ENCODE peak calls at places on chromosomes 4 and X, in five cellular contexts. L, T, J, O and K are unnamed samples.

GRCh38 chr4:15963001-15963451 is at the start of gene FGFBP2:
- DNase-seq in T (peak), L (peak), O (peak), J (peak), K (peak)

GRCh38 chrX:39899876-39900787 is 197.6 kb downstream of the BCOR start:
- DNase-seq in L (no peak), O (no peak), J (peak), T (no peak), K (peak)

GRCh38 chr4:125316781-125317525 is 2.2 kb downstream of the FAT4 start:
- DNase-seq in O (peak), J (peak), T (no peak), L (no peak), K (peak)

GRCh38 chr4:2071252-2071911 is 12.3 kb downstream of the NAT8L start:
- DNase-seq in J (no peak), T (no peak), O (no peak), L (no peak), K (no peak)

GRCh38 chr4:3239342-3239741 is 9.6 kb upstream of the MSANTD1 start:
- DNase-seq in T (no peak), L (no peak), O (no peak), J (no peak), K (no peak)

GRCh38 chrX:70922776-70923473 is 8.0 kb downstream of the SLC7A3 start:
- DNase-seq in J (peak), L (no peak), T (no peak), O (no peak), K (no peak)

GRCh38 chrX:2370436-2370835 is 130.3 kb downstream of the DHRSX start:
- DNase-seq in T (no peak), O (peak), L (no peak), J (no peak), K (no peak)

GRCh38 chrX:115233497-115234219 is at the start of gene LRCH2:
- DNase-seq in J (no peak), T (no peak), L (no peak), O (peak), K (peak)

GRCh38 chr4:159191989-159192388 is 89.1 kb downstream of the RAPGEF2 start:
- DNase-seq in L (no peak), J (peak), O (peak), T (no peak), K (peak)

GRCh38 chrX:8201896-8202331 is 30.8 kb upstream of the VCX2 start:
- DNase-seq in O (peak), J (no peak), T (no peak), L (no peak), K (no peak)

GRCh38 chr4:54109226-54110018 is 9.5 kb downstream of the GSX2 start:
- DNase-seq in T (no peak), O (no peak), L (no peak), J (no peak), K (no peak)

GRCh38 chr4:91837608-91838029 is 466.1 kb upstream of the GRID2 start:
- DNase-seq in T (no peak), J (peak), O (peak), L (no peak), K (no peak)

GRCh38 chr4:173505924-173506779 is 23.9 kb downstream of the HAND2 start:
- DNase-seq in L (no peak), J (no peak), T (peak), O (peak), K (peak)

GRCh38 chr4:27692098-27692679 is 831.5 kb downstream of the STIM2 start:
- DNase-seq in T (peak), J (peak), O (peak), L (no peak), K (peak)

GRCh38 chr4:13289391-13289790 is 194.7 kb downstream of the RAB28 start:
- DNase-seq in T (no peak), O (peak), L (no peak), J (peak), K (peak)

GRCh38 chr4:32864713-32865351 is 2144.7 kb downstream of the PCDH7 start:
- DNase-seq in T (no peak), O (no peak), L (no peak), J (peak), K (peak)

GRCh38 chr4:54877006-54877405 is 219.2 kb downstream of the KIT start:
- DNase-seq in J (no peak), L (no peak), O (no peak), T (no peak), K (peak)

GRCh38 chrX:1029494-1029893 is 183.0 kb downstream of the CRLF2 start:
- DNase-seq in J (no peak), L (no peak), T (no peak), O (no peak), K (no peak)

GRCh38 chr4:1246901-1247810 is 1.8 kb downstream of the CTBP1 start:
- DNase-seq in L (no peak), J (no peak), O (no peak), T (peak), K (no peak)

GRCh38 chrX:108307408-108308085 is 130.7 kb downstream of the COL4A6 start:
- DNase-seq in O (peak), T (no peak), L (no peak), J (peak), K (no peak)

GRCh38 chr4:102429553-102429952 is 71.6 kb upstream of the NFKB1 start:
- DNase-seq in O (peak), L (no peak), J (peak), T (no peak), K (peak)

GRCh38 chr4:3009422-3009821 is 46.1 kb downstream of the GRK4 start:
- DNase-seq in T (no peak), L (no peak), J (peak), O (peak), K (peak)

GRCh38 chrX:3576886-3577516 is 136.4 kb downstream of the PRKX start:
- DNase-seq in T (no peak), O (peak), J (no peak), L (peak), K (peak)

GRCh38 chrX:102129473-102129872 is 4.0 kb downstream of the TCEAL2 start:
- DNase-seq in O (peak), T (no peak), J (peak), L (no peak), K (peak)

GRCh38 chrX:39821011-39821708 is 276.6 kb downstream of the BCOR start:
- DNase-seq in T (no peak), L (no peak), J (no peak), O (peak), K (peak)

GRCh38 chr4:3447431-3448395 is 5.9 kb downstream of the HGFAC start:
- DNase-seq in L (no peak), O (no peak), J (no peak), T (no peak), K (no peak)

GRCh38 chr4:133379681-133380438 is 230.8 kb downstream of the PCDH10 start:
- DNase-seq in T (no peak), O (no peak), L (no peak), J (no peak), K (no peak)

GRCh38 chrX:115898382-115899001 is 272.1 kb upstream of the AGTR2 start:
- DNase-seq in J (no peak), O (no peak), L (no peak), T (peak), K (peak)

GRCh38 chr4:43586813-43587212 is 694.3 kb downstream of the GRXCR1 start:
- DNase-seq in O (no peak), T (no peak), J (no peak), L (no peak), K (no peak)

GRCh38 chr4:182835006-182835740 is 82.0 kb downstream of the DCTD start:
- DNase-seq in T (no peak), O (no peak), L (no peak), J (no peak), K (no peak)

GRCh38 chr4:165505991-165506779 is 127.4 kb downstream of the CPE start:
- DNase-seq in T (no peak), L (no peak), J (peak), O (peak), K (peak)

GRCh38 chr4:178339769-178340168 is 897.5 kb upstream of the AGA start:
- DNase-seq in O (no peak), J (no peak), L (no peak), T (no peak), K (no peak)

GRCh38 chr4:152735302-152735917 is 44.1 kb downstream of the TIGD4 start:
- DNase-seq in L (no peak), J (peak), T (no peak), O (peak), K (peak)

GRCh38 chrX:123860983-123861382 is 1.1 kb downstream of the XIAP start:
- DNase-seq in L (no peak), J (peak), T (no peak), O (peak), K (peak)

GRCh38 chr4:17236686-17237085 is 275.2 kb downstream of the QDPR start:
- DNase-seq in T (no peak), L (no peak), O (peak), J (no peak), K (peak)

GRCh38 chr4:124464836-124465235 is 247.7 kb downstream of the ANKRD50 start:
- DNase-seq in L (no peak), J (no peak), O (no peak), T (no peak), K (no peak)

GRCh38 chr4:4457803-4458550 is 71.1 kb downstream of the NSG1 start:
- DNase-seq in L (no peak), O (peak), J (peak), T (no peak), K (peak)

GRCh38 chr4:155639674-155640529 is 26.7 kb upstream of the GUCY1A1 start:
- DNase-seq in T (no peak), L (no peak), O (no peak), J (no peak), K (no peak)

GRCh38 chr4:6499241-6499605 is 26.8 kb upstream of the PPP2R2C start:
- DNase-seq in O (no peak), J (peak), T (no peak), L (no peak), K (no peak)

GRCh38 chr4:122787940-122788339 is 38.7 kb upstream of the FGF2 start:
- DNase-seq in T (no peak), J (no peak), O (peak), L (no peak), K (no peak)

GRCh38 chr4:122784261-122784660 is 42.4 kb upstream of the FGF2 start:
- DNase-seq in J (no peak), T (no peak), O (no peak), L (no peak), K (no peak)

GRCh38 chr4:122788935-122789334 is 37.7 kb upstream of the FGF2 start:
- DNase-seq in J (no peak), L (no peak), O (no peak), T (no peak), K (no peak)

GRCh38 chr4:122785099-122785498 is 41.5 kb upstream of the FGF2 start:
- DNase-seq in J (no peak), O (no peak), T (no peak), L (no peak), K (no peak)

DNA sequence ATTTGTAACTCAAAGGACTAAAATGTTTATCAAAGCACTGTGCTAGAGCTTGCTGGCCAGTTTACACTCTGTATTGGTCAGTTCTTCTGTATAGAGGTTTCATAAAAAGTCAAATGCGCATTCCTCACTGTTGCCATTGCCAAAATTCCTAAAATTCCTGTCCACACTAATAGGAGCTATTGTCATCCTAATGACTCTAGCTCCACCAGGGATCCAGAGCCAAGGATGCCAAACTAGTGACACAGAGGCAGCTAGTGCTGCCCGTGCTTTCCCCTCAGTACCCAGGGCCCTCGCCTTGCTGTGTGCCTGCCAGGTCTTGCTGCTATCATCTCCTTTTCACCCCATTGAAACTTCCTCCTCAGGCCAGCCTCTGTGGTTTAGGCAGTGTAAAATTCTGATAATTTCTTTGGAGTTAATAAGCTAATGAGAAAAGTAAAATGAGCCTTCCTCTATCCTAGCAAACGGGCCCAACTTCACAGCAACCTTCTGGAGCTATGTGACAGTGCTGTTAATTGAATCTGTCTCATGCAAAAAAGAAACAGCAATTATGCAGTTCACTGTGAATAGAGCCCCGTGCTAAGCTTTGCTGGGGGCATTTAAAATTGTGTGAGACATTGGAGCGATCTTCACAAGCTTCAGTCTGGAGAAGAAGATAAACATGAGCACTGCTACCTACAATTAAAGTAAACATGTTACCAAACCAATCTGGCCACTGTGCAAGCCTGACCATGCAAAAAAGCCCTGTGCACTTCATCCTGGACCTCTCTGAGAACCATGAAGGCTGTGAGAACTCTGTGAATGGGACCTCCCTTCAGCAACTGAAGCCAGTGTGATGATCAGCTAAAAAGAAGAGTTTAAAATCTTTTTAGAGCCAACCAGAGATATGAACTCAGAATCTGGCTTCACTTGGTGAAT is 43.1 kb upstream of the FGF2 start:
- DNase-seq in J (peak), O (peak), L (peak), T (no peak), K (peak)
- H3K4me3 ChIP-seq in J (no peak), O (no peak), L (no peak), T (no peak), K (no peak)

GRCh38 chr4:71607780-71608673 is 175.9 kb downstream of the GC start:
- DNase-seq in J (peak), O (peak), T (no peak), L (no peak), K (no peak)

GRCh38 chr4:71599588-71599987 is 184.3 kb downstream of the GC start:
- DNase-seq in O (no peak), L (no peak), T (no peak), J (no peak), K (no peak)

GRCh38 chr4:71604785-71605184 is 179.1 kb downstream of the GC start:
- DNase-seq in J (no peak), L (no peak), O (no peak), T (no peak), K (no peak)

GRCh38 chr4:71607109-71607508 is 176.8 kb downstream of the GC start:
- DNase-seq in T (no peak), O (no peak), L (no peak), J (no peak), K (no peak)

DNA sequence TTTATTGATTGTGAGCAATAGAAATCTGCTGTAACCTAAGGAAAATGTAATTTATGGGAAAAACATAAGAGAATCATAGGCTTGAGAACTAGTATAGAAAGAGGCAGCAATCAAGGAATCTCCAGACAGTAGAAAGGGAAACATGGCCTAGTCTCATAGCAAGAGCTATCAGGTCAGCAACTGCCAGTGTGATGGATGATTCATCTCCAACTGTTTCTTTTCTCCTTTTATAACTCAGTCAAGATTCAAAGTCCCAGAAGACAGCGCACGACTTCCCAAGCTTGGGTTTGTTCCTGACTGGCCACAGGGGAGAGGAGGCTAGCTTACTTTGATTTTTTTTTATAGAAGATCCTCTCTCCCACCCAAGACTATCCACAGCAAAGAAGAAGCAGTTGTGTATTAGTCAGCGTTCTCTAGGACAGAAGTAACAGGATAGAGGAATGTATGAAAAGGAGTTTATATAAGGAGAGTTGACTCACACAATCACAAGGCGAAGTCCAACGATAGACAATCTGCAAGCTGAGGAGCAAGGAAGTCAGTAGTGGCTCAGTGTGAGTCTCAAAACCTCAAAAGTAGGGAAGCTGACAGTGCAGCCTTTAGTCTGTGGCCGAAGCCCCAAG is 181.5 kb downstream of the GC start:
- DNase-seq in J (peak), T (no peak), O (no peak), L (no peak), K (no peak)
- H3K4me3 ChIP-seq in J (no peak), T (no peak), O (no peak), L (no peak), K (no peak)

GRCh38 chrX:23782455-23782854 is 518 bp upstream of the SAT1 start:
- DNase-seq in J (no peak), L (no peak), T (no peak), O (no peak), K (peak)
- H3K4me3 ChIP-seq in J (no peak), L (no peak), T (no peak), O (peak), K (peak)

DNA sequence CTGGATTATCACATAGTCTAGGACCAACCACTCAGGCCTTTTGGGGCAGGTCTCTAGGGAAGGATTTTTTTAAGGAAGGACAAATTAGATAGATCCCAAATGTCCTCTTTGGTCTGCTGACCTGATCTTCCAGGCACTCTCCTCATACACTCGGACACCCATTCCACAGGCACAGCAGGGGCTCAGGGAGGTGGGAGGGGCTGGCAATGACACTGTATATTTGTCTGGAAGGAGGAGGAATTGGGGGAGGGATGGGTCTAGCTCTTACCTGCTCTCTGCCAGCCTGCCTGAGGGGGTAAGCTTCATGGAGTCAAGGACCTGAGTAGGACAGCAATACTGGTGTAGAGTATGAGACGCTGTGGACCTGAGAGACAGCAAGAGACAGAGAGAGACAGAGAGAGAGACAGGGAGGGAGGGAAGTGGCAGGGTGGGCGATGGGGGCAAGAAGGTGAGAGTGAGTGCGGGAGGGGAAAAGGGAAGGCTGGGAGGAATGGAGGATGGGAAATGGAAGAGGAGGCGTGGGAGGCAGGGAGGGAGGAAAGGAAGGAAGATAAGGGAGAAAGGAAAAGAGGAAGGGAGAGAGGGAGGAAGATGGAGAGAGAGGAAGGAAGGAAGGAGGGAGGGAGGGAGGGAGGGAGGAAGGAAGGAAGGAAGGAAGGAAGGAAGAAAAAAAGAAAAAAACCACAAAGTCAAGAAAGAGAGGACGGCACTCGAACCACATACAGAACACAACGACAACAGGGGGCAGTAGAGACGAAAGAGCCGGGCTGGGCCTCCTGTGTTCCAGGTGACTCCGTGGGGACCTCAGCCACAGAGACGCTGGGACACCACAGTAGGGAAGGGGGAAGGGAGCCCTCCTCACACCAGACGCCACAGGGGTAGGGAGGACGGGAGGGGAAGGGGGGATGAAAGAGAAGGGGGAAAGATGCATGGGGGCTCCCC is 1.8 kb downstream of the IQSEC2 start:
- DNase-seq in O (no peak), L (no peak), J (no peak), T (no peak), K (no peak)
- H3K4me3 ChIP-seq in O (no peak), L (no peak), J (peak), T (peak), K (peak)

DNA sequence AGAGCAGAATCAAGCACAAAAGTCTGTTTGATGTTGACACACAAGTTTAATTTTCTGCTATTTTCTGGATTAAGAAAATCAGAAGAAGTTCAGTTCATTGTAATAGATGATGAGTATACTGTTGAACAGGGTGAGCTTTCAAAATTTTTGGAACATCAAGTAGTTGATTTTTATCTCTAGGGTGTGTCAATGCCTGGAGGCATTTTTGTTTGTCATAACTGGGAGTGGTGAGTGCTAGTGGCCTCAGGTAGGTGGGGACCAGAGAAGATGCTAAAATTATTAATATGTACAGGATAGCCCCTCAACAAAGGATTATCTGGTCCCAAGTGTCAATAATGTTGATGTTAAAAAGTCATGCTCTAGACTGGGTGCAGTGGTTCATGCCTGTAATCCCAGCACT is 279.7 kb upstream of the GNPDA2 start:
- DNase-seq in T (no peak), J (no peak), O (no peak), L (no peak), K (no peak)
- H3K4me3 ChIP-seq in T (no peak), J (no peak), O (no peak), L (no peak), K (no peak)

GRCh38 chrX:38699603-38700110 is 101.6 kb upstream of the MID1IP1 start:
- DNase-seq in J (no peak), O (no peak), T (no peak), L (no peak), K (no peak)

GRCh38 chrX:38701073-38701472 is 100.2 kb upstream of the MID1IP1 start:
- DNase-seq in L (no peak), O (peak), J (no peak), T (no peak), K (no peak)

GRCh38 chrX:38699116-38699515 is 102.1 kb upstream of the MID1IP1 start:
- DNase-seq in T (no peak), L (no peak), J (no peak), O (no peak), K (no peak)

GRCh38 chrX:38704146-38704882 is 96.9 kb upstream of the MID1IP1 start:
- DNase-seq in L (no peak), T (no peak), J (peak), O (no peak), K (no peak)
- H3K4me3 ChIP-seq in L (no peak), T (no peak), J (no peak), O (no peak), K (no peak)

GRCh38 chrX:77668391-77669237 is 117.4 kb downstream of the ATRX start:
- DNase-seq in L (no peak), J (peak), O (peak), T (peak), K (peak)
- H3K4me3 ChIP-seq in L (no peak), J (no peak), O (no peak), T (no peak), K (no peak)